ENCODE peak calls at places on chromosomes 13 and 19, in four cellular contexts. K is NCI-H1930, Z is BJ, V is choroid plexus epithelial cell. R is an unnamed sample.

GRCh38 chr13:102721800-102722231 is 27.0 kb upstream of the METTL21C start:
- DNase-seq in K (no peak), Z (peak), V (peak), R (no peak)

GRCh38 chr13:27036236-27036981 is 135.2 kb downstream of the USP12 start:
- DNase-seq in K (no peak), Z (no peak), V (peak), R (no peak)

GRCh38 chr19:11279505-11280236 is 16.3 kb upstream of the TSPAN16 start:
- DNase-seq in K (no peak), Z (no peak), V (no peak), R (no peak)

GRCh38 chr19:55370305-55370988 is at the start of gene IL11:
- DNase-seq in K (no peak), Z (no peak), V (no peak), R (peak)

GRCh38 chr19:55066107-55066709 is 3.3 kb upstream of the RDH13 start:
- DNase-seq in K (no peak), Z (no peak), V (no peak), R (no peak)

GRCh38 chr13:36858285-36858684 is 39.3 kb downstream of the RFXAP start:
- DNase-seq in K (peak), Z (peak), V (peak), R (peak)

GRCh38 chr19:30214651-30215051 is 157.5 kb upstream of the ZNF536 start:
- DNase-seq in K (no peak), Z (no peak), V (no peak), R (no peak)

GRCh38 chr13:25771641-25772478 is 280.0 kb downstream of the SHISA2 start:
- DNase-seq in K (no peak), Z (no peak), V (peak), R (no peak)

GRCh38 chr19:33290082-33290815 is 12.1 kb downstream of the CEBPA start:
- DNase-seq in K (no peak), Z (no peak), V (no peak), R (no peak)

GRCh38 chr19:7801020-7801570 is 28.9 kb upstream of the EVI5L start:
- DNase-seq in K (no peak), Z (no peak), V (no peak), R (no peak)

GRCh38 chr13:110531671-110532083 is 29.8 kb downstream of the RAB20 start:
- DNase-seq in K (no peak), Z (no peak), V (no peak), R (no peak)

GRCh38 chr13:104327217-104327616 is 1261.0 kb upstream of the SLC10A2 start:
- DNase-seq in K (no peak), Z (no peak), V (peak), R (no peak)

GRCh38 chr13:89150362-89150761 is 1479.2 kb downstream of the SLITRK5 start:
- DNase-seq in K (no peak), Z (no peak), V (peak), R (no peak)

GRCh38 chr13:112442483-112443090 is 66.4 kb downstream of the SPACA7 start:
- DNase-seq in K (no peak), Z (no peak), V (no peak), R (peak)

GRCh38 chr19:1400281-1401137 is 833 bp downstream of the GAMT start:
- DNase-seq in K (no peak), Z (no peak), V (no peak), R (no peak)

GRCh38 chr19:42086770-42087550 is 11.0 kb downstream of the ZNF574 start:
- DNase-seq in K (no peak), Z (no peak), V (peak), R (no peak)

GRCh38 chr19:46634656-46635218 is 1.3 kb downstream of the GNG8 start:
- DNase-seq in K (no peak), Z (no peak), V (no peak), R (no peak)

GRCh38 chr19:7444042-7444441 is 44.8 kb downstream of the PEX11G start:
- DNase-seq in K (no peak), Z (no peak), V (no peak), R (no peak)

GRCh38 chr13:25132984-25133383 is 37.0 kb downstream of the PABPC3 start:
- DNase-seq in K (no peak), Z (no peak), V (no peak), R (no peak)

GRCh38 chr19:12664406-12665280 is 1.9 kb downstream of the MAN2B1 start:
- DNase-seq in K (no peak), Z (no peak), V (no peak), R (no peak)

GRCh38 chr13:99314640-99315176 is 7.5 kb upstream of the GPR183 start:
- DNase-seq in K (no peak), Z (no peak), V (peak), R (peak)

GRCh38 chr13:43272866-43273265 is 249.5 kb downstream of the DNAJC15 start:
- DNase-seq in K (no peak), Z (no peak), V (no peak), R (no peak)

GRCh38 chr19:5271145-5271544 is 69.5 kb downstream of the PTPRS start:
- DNase-seq in K (no peak), Z (no peak), V (peak), R (no peak)

GRCh38 chr13:76884167-76884566 is 2.0 kb downstream of the KCTD12 start:
- DNase-seq in K (peak), Z (no peak), V (peak), R (no peak)

GRCh38 chr13:112525306-112525945 is 62.5 kb downstream of the TUBGCP3 start:
- DNase-seq in K (no peak), Z (no peak), V (no peak), R (peak)

GRCh38 chr19:53660584-53660983 is 28.8 kb downstream of the DPRX start:
- DNase-seq in K (no peak), Z (no peak), V (no peak), R (no peak)

R was measured in IMR-90.